ENCODE peak calls at places on chromosomes 6 and 20, in five cellular contexts. C is stimulated activated CD8-positive, alpha-beta memory T cell treated with anti-CD3 and anti-CD28 coated beads, Interleukin-2, amount 100 ng/mL, for 48 hours; W is choroid plexus epithelial cell; M is ecto neural progenitor cell; B is T-helper 17 cell. L is an unnamed sample.

GRCh38 chr20:2022163-2022562 is 28.3 kb upstream of the PDYN start:
- DNase-seq in C (no peak), B (no peak), M (peak; percentile 14), W (peak; percentile 11), L (no peak)

GRCh38 chr20:48052492-48052870 is 267.2 kb upstream of the SULF2 start:
- DNase-seq in W (no peak), B (no peak), M (no peak), C (no peak), L (no peak)

GRCh38 chr6:72219536-72219935 is 333.2 kb downstream of the RIMS1 start:
- DNase-seq in M (no peak), C (no peak), B (no peak), W (peak; percentile 11), L (no peak)

GRCh38 chr6:100462990-100463684 is 1.6 kb downstream of the SIM1 start:
- DNase-seq in M (no peak), W (no peak), C (no peak), B (no peak), L (no peak)

GRCh38 chr20:59403261-59403961 is 103.0 kb downstream of the EDN3 start:
- DNase-seq in C (peak; percentile 57), B (peak; percentile 58), W (no peak), M (peak; percentile 93), L (peak; percentile 34)

GRCh38 chr6:92201618-92202017 is 1217.7 kb downstream of the EPHA7 start:
- DNase-seq in M (no peak), C (no peak), W (peak; percentile 7), B (no peak), L (no peak)

GRCh38 chr20:45206746-45207145 is at the start of gene SEMG1:
- DNase-seq in C (no peak), M (no peak), W (no peak), B (no peak), L (no peak)

GRCh38 chr6:53043626-53044025 is 21.6 kb upstream of the FBXO9 start:
- DNase-seq in W (peak; percentile 48), M (no peak), C (no peak), B (no peak), L (no peak)

GRCh38 chr6:34656378-34657036 is 40.1 kb downstream of the ILRUN start:
- DNase-seq in B (no peak), C (no peak), M (no peak), W (peak; percentile 59), L (peak; percentile 68)

GRCh38 chr6:102114402-102114801 is 720.9 kb downstream of the GRIK2 start:
- DNase-seq in M (no peak), B (no peak), W (no peak), C (no peak), L (peak; percentile 38)

GRCh38 chr20:3923818-3924217 is 34.6 kb downstream of the PANK2 start:
- DNase-seq in M (no peak), B (no peak), W (peak; percentile 41), C (no peak), L (no peak)

GRCh38 chr6:38985839-38986238 is 62.7 kb upstream of the GLP1R start:
- DNase-seq in C (no peak), B (no peak), W (no peak), M (no peak), L (no peak)

GRCh38 chr6:142900467-142900961 is 44.5 kb downstream of the HIVEP2 start:
- DNase-seq in W (no peak), C (no peak), B (no peak), M (no peak), L (no peak)

GRCh38 chr6:136550045-136550329 is 235 bp downstream of the MAP7 start:
- DNase-seq in W (no peak), C (no peak), B (no peak), M (no peak), L (no peak)

GRCh38 chr20:49705358-49705757 is 8.3 kb downstream of the B4GALT5 start:
- DNase-seq in W (no peak), M (no peak), C (no peak), B (no peak), L (no peak)

GRCh38 chr6:18362058-18362561 is 25.0 kb upstream of the RNF144B start:
- DNase-seq in B (no peak), C (no peak), W (peak; percentile 96), M (no peak), L (no peak)

GRCh38 chr6:103264020-103264419 is 1595.7 kb downstream of the HACE1 start:
- DNase-seq in B (no peak), M (no peak), C (no peak), W (no peak), L (no peak)

GRCh38 chr20:20489623-20490341 is 121.9 kb downstream of the INSM1 start:
- DNase-seq in C (no peak), W (no peak), B (no peak), M (no peak), L (no peak)

GRCh38 chr20:46217583-46217982 is 90.7 kb downstream of the CDH22 start:
- DNase-seq in M (no peak), C (no peak), W (no peak), B (no peak), L (no peak)

GRCh38 chr20:22583773-22584629 is at the start of gene FOXA2:
- DNase-seq in M (no peak), W (no peak), B (no peak), C (no peak), L (peak; percentile 43)

GRCh38 chr6:166104107-166104506 is 63.5 kb downstream of the TBXT start:
- DNase-seq in B (no peak), M (no peak), C (no peak), W (peak; percentile 51), L (no peak)

GRCh38 chr6:53348436-53349208 is at the start of gene ELOVL5:
- DNase-seq in B (peak; percentile 93), C (peak; percentile 95), W (peak; percentile 99), M (peak; percentile 95), L (no peak)

GRCh38 chr6:34027445-34027936 is 118.4 kb downstream of the GRM4 start:
- DNase-seq in W (peak; percentile 30), M (peak; percentile 81), C (peak; percentile 43), B (peak; percentile 41), L (peak; percentile 54)

GRCh38 chr20:15658295-15658694 is 915.0 kb downstream of the KIF16B start:
- DNase-seq in C (no peak), B (no peak), M (no peak), W (no peak), L (no peak)

GRCh38 chr6:11961137-11961779 is 50.9 kb upstream of the HIVEP1 start:
- DNase-seq in C (no peak), B (no peak), M (no peak), W (no peak), L (no peak)

GRCh38 chr20:48150568-48150967 is 365.3 kb upstream of the SULF2 start:
- DNase-seq in C (no peak), W (no peak), M (no peak), B (no peak), L (no peak)

L was measured in HT-29.